ENCODE peak calls at places on chromosomes 3 and 15, in ten cellular contexts. S, D, Y, P, C, B, W, I, N and U are unnamed samples.

GRCh38 chr3:141553055-141553454 is 66.2 kb downstream of the RASA2 start:
- DNase-seq in I (no peak), B (no peak), C (no peak), S (no peak), P (no peak), D (no peak), Y (no peak), N (no peak), W (no peak), U (no peak)

GRCh38 chr3:133301194-133301593 is 98.7 kb upstream of the BFSP2 start:
- DNase-seq in Y (no peak), B (no peak), W (no peak), S (no peak), N (no peak), D (no peak), P (no peak), I (no peak), C (peak), U (no peak)

GRCh38 chr3:901953-902778 is 190.7 kb upstream of the CNTN6 start:
- DNase-seq in I (no peak), C (peak), Y (no peak), P (no peak), N (no peak), B (no peak), D (no peak), S (no peak), W (no peak), U (no peak)

GRCh38 chr3:53834429-53835095 is 11.7 kb downstream of the CHDH start:
- DNase-seq in P (no peak), S (no peak), D (no peak), C (no peak), N (no peak), B (no peak), W (no peak), Y (no peak), I (no peak), U (no peak)

GRCh38 chr15:73952171-73952912 is 26.1 kb downstream of the LOXL1 start:
- DNase-seq in I (no peak), S (no peak), B (peak), Y (no peak), D (no peak), P (no peak), C (no peak), W (no peak), N (no peak), U (no peak)

GRCh38 chr15:38129531-38130199 is 123.0 kb upstream of the SPRED1 start:
- DNase-seq in I (no peak), Y (no peak), W (peak), P (peak), S (no peak), D (no peak), B (peak), N (no peak), C (peak), U (no peak)

GRCh38 chr3:25508901-25509300 is 80.8 kb downstream of the RARB start:
- DNase-seq in I (no peak), D (no peak), N (no peak), B (no peak), W (no peak), P (no peak), S (no peak), C (peak), Y (no peak), U (no peak)

GRCh38 chr15:34652726-34653033 is 69.2 kb upstream of the GOLGA8B start:
- DNase-seq in C (no peak), B (no peak), P (no peak), W (no peak), N (no peak), S (no peak), D (no peak), Y (no peak), I (no peak), U (no peak)

GRCh38 chr3:129314757-129315385 is 36.2 kb downstream of the HMCES start:
- DNase-seq in C (peak), D (peak), W (peak), N (peak), P (peak), I (peak), B (peak), Y (peak), S (peak), U (peak)

GRCh38 chr3:149455989-149456388 is 18.5 kb upstream of the TM4SF4 start:
- DNase-seq in B (no peak), C (no peak), N (no peak), Y (no peak), I (no peak), W (no peak), S (no peak), D (no peak), P (no peak), U (no peak)

GRCh38 chr3:14548321-14548729 is 8.2 kb upstream of the GRIP2 start:
- DNase-seq in C (peak), Y (no peak), B (peak), S (peak), D (peak), W (peak), I (no peak), P (peak), N (no peak), U (peak)

GRCh38 chr3:190165253-190165652 is 44.6 kb upstream of the P3H2 start:
- DNase-seq in S (no peak), N (no peak), W (no peak), B (no peak), P (no peak), I (no peak), Y (no peak), C (no peak), D (no peak), U (no peak)

GRCh38 chr3:48826451-48826850 is 21.2 kb downstream of the PRKAR2A start:
- DNase-seq in W (no peak), I (no peak), Y (no peak), P (no peak), S (no peak), B (no peak), N (no peak), D (no peak), C (peak), U (no peak)

GRCh38 chr3:124360626-124361025 is 368.7 kb upstream of the ROPN1 start:
- DNase-seq in W (no peak), C (no peak), Y (no peak), S (peak), D (no peak), P (no peak), I (no peak), N (no peak), B (no peak), U (peak)

GRCh38 chr3:46624976-46625490 is 12.7 kb downstream of the FAM240A start:
- DNase-seq in D (no peak), S (peak), P (no peak), B (no peak), C (no peak), N (no peak), W (no peak), I (no peak), Y (no peak), U (no peak)

GRCh38 chr15:58396181-58396580 is 35.6 kb upstream of the LIPC start:
- DNase-seq in D (no peak), S (no peak), P (no peak), W (no peak), N (no peak), B (no peak), Y (no peak), C (peak), I (no peak), U (no peak)